ENCODE peak calls at places on chromosome 1, in ten cellular contexts. H is activated CD8-positive, alpha-beta memory T cell treated with anti-CD3 and anti-CD28 coated beads for 24 hours; J is T-helper 9 cell; D is nephron progenitor cell; R is activated CD4-positive, alpha-beta T cell treated with anti-CD3 and anti-CD28 coated beads, Interleukin-2, amount 10 ng/mL, durations not matched to agents 7 days and 5 days; K is progenitor cell of endocrine pancreas; O is naive thymus-derived CD4-positive, alpha-beta T cell; T is H7; V is MG63; Q is A549. U is an unnamed sample.
A peak's percentile ranks its signal among the peaks of the same experiment; 100 is the strongest.

GRCh38 chr1:225484657-225485606 is 57.1 kb upstream of the LBR start:
- DNase-seq in V (no peak), K (no peak), Q (no peak), R (no peak), H (no peak), O (no peak), T (no peak), J (no peak), D (no peak), U (no peak)

GRCh38 chr1:244937099-244937498 is 72.8 kb upstream of the HNRNPU start:
- DNase-seq in K (no peak), Q (no peak), H (no peak), R (no peak), V (no peak), T (no peak), J (no peak), D (no peak), O (no peak), U (no peak)

GRCh38 chr1:243267346-243268283 is 11.8 kb downstream of the SDCCAG8 start:
- DNase-seq in H (no peak), V (no peak), O (no peak), D (no peak), T (no peak), J (no peak), Q (no peak), K (no peak), R (no peak), U (no peak)

GRCh38 chr1:43853161-43853921 is 80.3 kb upstream of the ARTN start:
- DNase-seq in D (no peak), O (no peak), K (no peak), Q (no peak), H (peak; percentile 57), V (peak; percentile 60), J (no peak), T (no peak), R (no peak), U (no peak)

GRCh38 chr1:34268311-34269042 is 91.8 kb downstream of the C1orf94 start:
- DNase-seq in O (no peak), T (no peak), V (peak; percentile 33), K (no peak), H (no peak), J (no peak), R (no peak), Q (no peak), D (no peak), U (no peak)

GRCh38 chr1:19028110-19028509 is 71.6 kb upstream of the IFFO2 start:
- DNase-seq in K (no peak), J (no peak), H (no peak), R (no peak), Q (no peak), T (peak; percentile 72), D (no peak), O (no peak), V (no peak), U (no peak)

GRCh38 chr1:45329445-45329844 is 2.8 kb downstream of the HPDL start:
- DNase-seq in J (no peak), O (no peak), D (no peak), T (peak; percentile 65), H (no peak), Q (no peak), K (no peak), R (no peak), V (peak; percentile 38), U (no peak)

GRCh38 chr1:77031101-77031662 is 163.9 kb downstream of the ST6GALNAC5 start:
- DNase-seq in H (no peak), D (no peak), O (no peak), R (no peak), V (peak; percentile 78), T (no peak), K (no peak), Q (peak; percentile 26), J (no peak), U (no peak)

GRCh38 chr1:22332795-22333499 is 118.7 kb upstream of the ZBTB40 start:
- DNase-seq in Q (peak; percentile 36), K (no peak), T (no peak), J (no peak), O (no peak), V (no peak), H (no peak), D (no peak), R (no peak), U (no peak)

GRCh38 chr1:235617808-235618207 is 31.8 kb downstream of the GNG4 start:
- DNase-seq in K (no peak), Q (no peak), D (no peak), R (no peak), H (no peak), O (no peak), V (no peak), T (no peak), J (no peak), U (no peak)

GRCh38 chr1:91057784-91058183 is 35.9 kb upstream of the ZNF644 start:
- DNase-seq in O (no peak), V (no peak), H (no peak), K (no peak), J (no peak), Q (no peak), D (no peak), T (no peak), R (no peak), U (no peak)

GRCh38 chr1:36992139-36992940 is 42.0 kb downstream of the GRIK3 start:
- DNase-seq in O (no peak), Q (no peak), J (no peak), T (no peak), K (no peak), D (no peak), R (no peak), V (no peak), H (no peak), U (no peak)

GRCh38 chr1:239212841-239213240 is 173.5 kb upstream of the CHRM3 start:
- DNase-seq in V (no peak), J (no peak), O (no peak), R (no peak), H (no peak), T (no peak), D (no peak), Q (no peak), K (no peak), U (no peak)

GRCh38 chr1:234980657-234981396 is 147.8 kb downstream of the TOMM20 start:
- DNase-seq in D (no peak), T (no peak), K (no peak), R (peak; percentile 64), J (peak; percentile 41), O (no peak), V (peak; percentile 99), Q (peak; percentile 80), H (peak; percentile 85), U (no peak)

GRCh38 chr1:151539321-151540020 is 638 bp upstream of the TUFT1 start:
- DNase-seq in J (no peak), O (no peak), D (no peak), T (peak; percentile 71), R (peak; percentile 37), H (no peak), K (peak; percentile 24), V (peak; percentile 95), Q (peak; percentile 57), U (peak; percentile 67)

GRCh38 chr1:95793893-95794292 is 559.9 kb downstream of the RWDD3 start:
- DNase-seq in D (peak; percentile 2), T (peak; percentile 28), Q (no peak), K (no peak), H (no peak), R (no peak), J (no peak), O (no peak), V (no peak), U (peak; percentile 9)

GRCh38 chr1:29850358-29850757 is 614.0 kb downstream of the PTPRU start:
- DNase-seq in D (no peak), J (no peak), O (no peak), T (no peak), V (no peak), H (no peak), R (no peak), Q (no peak), K (no peak), U (no peak)

GRCh38 chr1:95584315-95584714 is 350.3 kb downstream of the RWDD3 start:
- DNase-seq in J (no peak), Q (no peak), T (no peak), O (no peak), H (no peak), V (no peak), K (no peak), R (no peak), D (no peak), U (no peak)

GRCh38 chr1:147336290-147336689 is 93.8 kb downstream of the CHD1L start:
- DNase-seq in Q (no peak), H (no peak), J (no peak), K (no peak), T (peak; percentile 9), R (no peak), D (no peak), O (no peak), V (no peak), U (no peak)

GRCh38 chr1:82464362-82464931 is 663.7 kb downstream of the ADGRL2 start:
- DNase-seq in R (no peak), Q (no peak), O (no peak), K (no peak), D (peak; percentile 11), T (no peak), V (peak; percentile 6), H (no peak), J (no peak), U (peak; percentile 11)

GRCh38 chr1:183877321-183877720 is 72.4 kb downstream of the RGL1 start:
- DNase-seq in O (no peak), K (no peak), Q (no peak), D (no peak), J (no peak), H (no peak), T (no peak), R (no peak), V (peak; percentile 65), U (no peak)

GRCh38 chr1:153801786-153802697 is 26.8 kb downstream of the SLC27A3 start:
- DNase-seq in H (no peak), V (no peak), K (no peak), R (no peak), J (no peak), Q (no peak), D (no peak), O (no peak), T (no peak), U (no peak)

GRCh38 chr1:186152227-186152944 is 222.7 kb downstream of the TPR start:
- DNase-seq in O (no peak), Q (peak; percentile 21), T (no peak), R (no peak), D (no peak), J (no peak), K (no peak), H (no peak), V (peak; percentile 28), U (peak; percentile 28)

GRCh38 chr1:175521265-175522040 is 221.9 kb downstream of the TNR start:
- DNase-seq in K (no peak), J (no peak), Q (no peak), H (no peak), T (no peak), R (no peak), O (no peak), D (no peak), V (no peak), U (no peak)

GRCh38 chr1:56120021-56120420 is 459.3 kb downstream of the PLPP3 start:
- DNase-seq in O (no peak), K (no peak), D (no peak), Q (no peak), V (no peak), J (no peak), R (no peak), H (no peak), T (no peak), U (no peak)

GRCh38 chr1:54794401-54795099 is 6.6 kb downstream of the TTC22 start:
- DNase-seq in V (no peak), Q (no peak), O (no peak), R (no peak), T (no peak), D (no peak), K (no peak), J (no peak), H (no peak), U (no peak)

GRCh38 chr1:93609536-93609935 is 72.1 kb downstream of the BCAR3 start:
- DNase-seq in H (no peak), J (no peak), Q (no peak), K (no peak), D (no peak), R (no peak), T (no peak), V (no peak), O (no peak), U (no peak)

GRCh38 chr1:246709196-246709595 is 15.0 kb upstream of the SCCPDH start:
- DNase-seq in D (no peak), O (no peak), R (no peak), J (no peak), H (no peak), Q (no peak), V (no peak), T (no peak), K (no peak), U (no peak)

U was measured in HEK293T.